ENCODE peak calls at places on chromosomes 12 and 14, in nine cellular contexts. Z is RPMI7951; S is keratinocyte; T is ovary; F is HS-27A; X is activated naive CD8-positive, alpha-beta T cell treated with anti-CD3 and anti-CD28 coated beads, Interleukin-2, amount 10 ng/mL, durations not matched to agents 7 days and 5 days; C is frontal cortex; N is HFFc6; G is thoracic aorta. L is an unnamed sample.
A peak's percentile ranks its signal among the peaks of the same experiment; 100 is the strongest.

GRCh38 chr14:97381309-97381708 is 584.1 kb downstream of the VRK1 start:
- DNase-seq in S (no peak), N (no peak), F (no peak), G (no peak), X (peak; percentile 41), Z (no peak), T (no peak), C (no peak), L (no peak)

GRCh38 chr14:65373671-65374039 is 38.9 kb upstream of the FUT8 start:
- DNase-seq in N (no peak), Z (no peak), C (no peak), G (no peak), F (no peak), T (no peak), S (no peak), X (no peak), L (no peak)

GRCh38 chr14:101033446-101034165 is 130.1 kb upstream of the RTL1 start:
- DNase-seq in T (peak; percentile 27), N (no peak), S (no peak), X (no peak), F (no peak), G (no peak), C (no peak), Z (no peak), L (no peak)

GRCh38 chr14:89648924-89649323 is 231.9 kb upstream of the FOXN3 start:
- DNase-seq in N (no peak), X (no peak), S (no peak), G (no peak), C (no peak), F (no peak), T (no peak), Z (no peak), L (no peak)

GRCh38 chr12:5568325-5568981 is 136.5 kb downstream of the NTF3 start:
- DNase-seq in X (no peak), T (no peak), C (no peak), N (no peak), S (no peak), G (no peak), Z (no peak), F (no peak), L (no peak)

GRCh38 chr12:96513681-96514080 is 24.3 kb downstream of the CFAP54 start:
- DNase-seq in T (no peak), G (no peak), C (no peak), X (no peak), S (no peak), Z (no peak), F (no peak), N (no peak), L (no peak)

GRCh38 chr12:54141534-54142475 is 47.0 kb downstream of the SMUG1 start:
- DNase-seq in N (peak; percentile 36), F (no peak), C (no peak), T (no peak), S (no peak), Z (peak; percentile 17), X (no peak), G (no peak), L (no peak)

GRCh38 chr14:90398315-90398811 is 1.5 kb downstream of the CALM1 start:
- DNase-seq in G (no peak), N (no peak), C (no peak), T (no peak), F (no peak), S (no peak), X (peak; percentile 73), Z (no peak), L (no peak)

GRCh38 chr12:97502600-97502999 is 40.0 kb downstream of the RMST start:
- DNase-seq in C (no peak), F (no peak), Z (no peak), X (no peak), S (no peak), N (no peak), G (no peak), T (no peak), L (no peak)

GRCh38 chr12:6167327-6168280 is 32.6 kb upstream of the CD9 start:
- DNase-seq in T (peak; percentile 32), G (peak; percentile 74), N (peak; percentile 96), S (peak; percentile 58), C (no peak), X (peak; percentile 61), Z (peak; percentile 97), F (peak; percentile 95), L (peak; percentile 72)

GRCh38 chr12:49819786-49820185 is 8.4 kb downstream of the NCKAP5L start:
- DNase-seq in N (no peak), S (no peak), G (no peak), Z (peak; percentile 20), C (no peak), X (no peak), F (no peak), T (no peak), L (no peak)

GRCh38 chr12:44088647-44089046 is 252.8 kb downstream of the TMEM117 start:
- DNase-seq in X (no peak), Z (no peak), G (no peak), C (no peak), S (no peak), T (no peak), N (no peak), F (no peak), L (no peak)

GRCh38 chr12:67996347-67996746 is 7.1 kb downstream of the IFNG-AS1 start:
- DNase-seq in T (no peak), C (no peak), X (no peak), G (no peak), Z (no peak), S (no peak), F (no peak), N (no peak), L (no peak)

GRCh38 chr14:103625361-103626095 is 3.5 kb upstream of the KLC1 start:
- DNase-seq in X (peak; percentile 58), S (no peak), G (no peak), C (no peak), N (no peak), Z (no peak), F (no peak), T (no peak), L (no peak)

GRCh38 chr12:123860369-123860768 is 98.3 kb downstream of the DNAH10 start:
- DNase-seq in S (no peak), N (no peak), G (no peak), T (no peak), F (no peak), Z (no peak), X (no peak), C (no peak), L (no peak)

GRCh38 chr14:99972748-99973466 is 92.3 kb upstream of the EVL start:
- DNase-seq in X (no peak), S (no peak), C (no peak), Z (no peak), F (no peak), T (no peak), G (no peak), N (no peak), L (no peak)

GRCh38 chr14:101132588-101132987 is 229.1 kb upstream of the RTL1 start:
- DNase-seq in C (no peak), X (no peak), T (no peak), S (no peak), N (no peak), F (no peak), Z (no peak), G (no peak), L (no peak)

GRCh38 chr12:7835766-7836165 is 36.9 kb downstream of the SLC2A14 start:
- DNase-seq in C (no peak), F (no peak), S (no peak), G (no peak), N (no peak), T (no peak), Z (no peak), X (no peak), L (no peak)

GRCh38 chr14:81211844-81212243 is 8.9 kb downstream of the GTF2A1 start:
- DNase-seq in F (no peak), T (no peak), N (peak; percentile 30), C (no peak), Z (peak; percentile 7), X (no peak), S (no peak), G (no peak), L (no peak)

GRCh38 chr14:72643317-72643801 is 250.5 kb downstream of the DPF3 start:
- DNase-seq in Z (peak; percentile 99), N (peak; percentile 95), X (no peak), T (no peak), S (peak; percentile 76), F (peak; percentile 96), G (peak; percentile 15), C (peak; percentile 47), L (peak; percentile 95)

GRCh38 chr14:26157517-26157916 is 440.3 kb downstream of the NOVA1 start:
- DNase-seq in X (no peak), F (no peak), Z (no peak), T (no peak), C (no peak), S (no peak), N (no peak), G (no peak), L (no peak)

GRCh38 chr12:84786622-84787021 is 126.0 kb downstream of the SLC6A15 start:
- DNase-seq in G (no peak), S (no peak), N (no peak), F (no peak), X (no peak), C (no peak), T (no peak), Z (no peak), L (no peak)

GRCh38 chr12:104376650-104377506 is 73.3 kb downstream of the EID3 start:
- DNase-seq in X (no peak), N (peak; percentile 38), C (no peak), F (no peak), Z (peak; percentile 69), G (no peak), S (no peak), T (no peak), L (no peak)

GRCh38 chr12:42380733-42381132 is 54.8 kb downstream of the PPHLN1 start:
- DNase-seq in X (no peak), N (no peak), Z (no peak), F (no peak), S (no peak), G (no peak), T (no peak), C (no peak), L (no peak)

GRCh38 chr14:96508900-96509299 is 6.7 kb downstream of the PAPOLA start:
- DNase-seq in T (no peak), X (no peak), N (no peak), S (no peak), Z (no peak), G (no peak), F (no peak), C (no peak), L (no peak)